ENCODE peak calls at places on chromosomes 2 and 18, in nine cellular contexts. U is activated T-cell treated with anti-CD3 and anti-CD28 coated beads, Interleukin-2, amount 50 U/mL, for 48 hours; H is NCI-H460; C is NCI-H526; A is stimulated activated CD4-positive, alpha-beta T cell treated with anti-CD3 and anti-CD28 coated beads, Interleukin-15, amount 100 ng/mL, for 1 hour; B is stimulated activated CD8-positive, alpha-beta memory T cell treated with anti-CD3 and anti-CD28 coated beads, Interleukin-15, amount 100 ng/mL, for 1 hour; R is activated naive CD4-positive, alpha-beta T cell treated with anti-CD3 and anti-CD28 coated beads for 36 hours; O is esophagus squamous epithelium; P is NCI-H1092 treated with DMSO at 0.1 percent for 48 hours. N is an unnamed sample.

GRCh38 chr18:4438938-4439337 is 16.2 kb downstream of the DLGAP1 start:
- DNase-seq in C (no peak), H (no peak), A (no peak), P (no peak), U (no peak), O (no peak), B (no peak), R (no peak), N (no peak)

GRCh38 chr2:204544961-204545860 is at the start of gene PARD3B:
- DNase-seq in O (no peak), U (peak), C (peak), H (peak), R (peak), P (peak), A (peak), B (no peak), N (peak)

GRCh38 chr2:222969491-222969890 is 82.5 kb upstream of the KCNE4 start:
- DNase-seq in H (no peak), P (no peak), O (no peak), R (no peak), B (no peak), U (no peak), C (no peak), A (no peak), N (no peak)

GRCh38 chr2:33104726-33105125 is 158.0 kb downstream of the LTBP1 start:
- DNase-seq in O (no peak), B (no peak), A (no peak), P (no peak), R (no peak), H (no peak), U (no peak), C (no peak), N (peak)

GRCh38 chr18:4058179-4058578 is 396.9 kb downstream of the DLGAP1 start:
- DNase-seq in C (no peak), P (no peak), U (no peak), R (no peak), A (no peak), B (no peak), H (no peak), O (no peak), N (no peak)

GRCh38 chr2:160387558-160388262 is 105.9 kb downstream of the RBMS1 start:
- DNase-seq in R (no peak), O (no peak), A (no peak), H (peak), C (no peak), B (no peak), P (no peak), U (no peak), N (no peak)

GRCh38 chr2:45741451-45741850 is 90.0 kb downstream of the PRKCE start:
- DNase-seq in P (no peak), R (no peak), U (no peak), O (no peak), C (no peak), B (no peak), H (no peak), A (no peak), N (no peak)

GRCh38 chr2:68371581-68371980 is 6.5 kb downstream of the PLEK start:
- DNase-seq in C (no peak), U (no peak), P (no peak), H (no peak), O (no peak), A (no peak), B (no peak), R (no peak), N (no peak)

GRCh38 chr2:54524236-54524991 is 68.3 kb downstream of the SPTBN1 start:
- DNase-seq in B (no peak), U (peak), R (peak), O (no peak), P (no peak), C (no peak), H (no peak), A (no peak), N (no peak)

GRCh38 chr18:51490860-51491259 is 293.4 kb upstream of the MEX3C start:
- DNase-seq in O (no peak), B (no peak), A (no peak), C (no peak), H (no peak), P (no peak), R (no peak), U (no peak), N (no peak)

GRCh38 chr2:176383836-176384442 is 114.7 kb downstream of the MTX2 start:
- DNase-seq in A (no peak), R (no peak), P (no peak), C (no peak), O (no peak), H (no peak), U (no peak), B (no peak), N (no peak)

GRCh38 chr2:175999283-175999819 is 2.7 kb downstream of the LNPK start:
- DNase-seq in P (no peak), A (no peak), H (no peak), R (no peak), U (no peak), B (no peak), O (no peak), C (no peak), N (no peak)

GRCh38 chr2:19800796-19801195 is 101.0 kb downstream of the TTC32 start:
- DNase-seq in U (no peak), R (no peak), H (no peak), P (no peak), O (no peak), B (no peak), A (no peak), C (no peak), N (no peak)

GRCh38 chr2:8370258-8370802 is 311.5 kb upstream of the ID2 start:
- DNase-seq in U (no peak), O (no peak), H (no peak), A (no peak), B (no peak), C (no peak), P (no peak), R (no peak), N (no peak)

GRCh38 chr2:2520396-2520795 is 189.3 kb upstream of the MYT1L start:
- DNase-seq in H (no peak), A (no peak), R (no peak), C (no peak), O (no peak), P (no peak), B (no peak), U (no peak), N (no peak)

GRCh38 chr2:24731040-24731439 is 62.2 kb downstream of the PTRHD1 start:
- DNase-seq in C (no peak), R (no peak), P (no peak), B (no peak), A (no peak), U (no peak), O (no peak), H (no peak), N (no peak)

GRCh38 chr2:64259301-64259700 is 115.1 kb upstream of the PELI1 start:
- DNase-seq in O (no peak), A (no peak), U (no peak), R (no peak), H (no peak), P (peak), B (no peak), C (no peak), N (no peak)

GRCh38 chr2:182372661-182373060 is 54.2 kb downstream of the PDE1A start:
- DNase-seq in H (peak), U (no peak), A (no peak), R (no peak), B (no peak), C (no peak), O (no peak), P (no peak), N (peak)

GRCh38 chr2:127651987-127652550 is 6.1 kb downstream of the GPR17 start:
- DNase-seq in O (no peak), P (no peak), H (no peak), U (no peak), B (no peak), R (no peak), A (no peak), C (no peak), N (no peak)

GRCh38 chr2:102789349-102790085 is 27.7 kb downstream of the TMEM182 start:
- DNase-seq in C (peak), A (no peak), U (no peak), H (no peak), O (no peak), B (no peak), P (no peak), R (no peak), N (no peak)

GRCh38 chr2:101699939-101700442 is 2.5 kb downstream of the MAP4K4 start:
- DNase-seq in R (peak), B (no peak), A (no peak), U (no peak), H (no peak), O (no peak), P (no peak), C (no peak), N (no peak)

GRCh38 chr2:230877737-230878598 is 13.2 kb downstream of the ITM2C start:
- DNase-seq in H (no peak), O (no peak), C (no peak), U (peak), R (peak), P (no peak), B (peak), A (no peak), N (no peak)

GRCh38 chr18:904135-905090 is at the start of gene ADCYAP1:
- DNase-seq in A (no peak), U (peak), P (peak), H (no peak), O (no peak), R (no peak), C (peak), B (no peak), N (no peak)

GRCh38 chr2:189512879-189513278 is 67.7 kb downstream of the SLC40A1 start:
- DNase-seq in C (no peak), O (no peak), B (no peak), U (no peak), P (no peak), A (no peak), R (no peak), H (no peak), N (no peak)

GRCh38 chr2:31384351-31384750 is 30.2 kb downstream of the XDH start:
- DNase-seq in H (no peak), P (no peak), B (no peak), A (no peak), R (peak), O (no peak), U (no peak), C (no peak), N (peak)

GRCh38 chr2:67917332-67918054 is 145.3 kb downstream of the C1D start:
- DNase-seq in C (no peak), H (peak), O (no peak), U (no peak), P (no peak), A (no peak), B (no peak), R (no peak), N (no peak)

GRCh38 chr2:15176604-15177003 is 384.5 kb downstream of the NBAS start:
- DNase-seq in R (no peak), C (no peak), H (no peak), A (no peak), U (no peak), P (no peak), B (no peak), O (no peak), N (no peak)

GRCh38 chr2:188365058-188365641 is 73.5 kb downstream of the GULP1 start:
- DNase-seq in B (no peak), A (no peak), P (no peak), U (no peak), C (no peak), H (no peak), R (no peak), O (no peak), N (no peak)

GRCh38 chr18:37435996-37436395 is 129.6 kb downstream of the CELF4 start:
- DNase-seq in P (no peak), R (no peak), C (no peak), U (no peak), A (no peak), B (no peak), H (no peak), O (no peak), N (no peak)

GRCh38 chr2:219434718-219435525 is at the start of gene SPEG:
- DNase-seq in P (no peak), O (no peak), B (no peak), U (no peak), C (no peak), R (no peak), A (no peak), H (no peak), N (no peak)

GRCh38 chr18:13245481-13246000 is 27.0 kb downstream of the LDLRAD4 start:
- DNase-seq in H (no peak), O (no peak), U (no peak), B (no peak), R (no peak), C (no peak), P (peak), A (no peak), N (no peak)

GRCh38 chr2:236673126-236673822 is 103.6 kb downstream of the ACKR3 start:
- DNase-seq in O (no peak), R (no peak), A (no peak), P (no peak), C (no peak), H (no peak), U (no peak), B (no peak), N (no peak)

GRCh38 chr2:72841462-72842125 is 15.8 kb upstream of the EXOC6B start:
- DNase-seq in P (no peak), O (no peak), H (no peak), U (no peak), C (no peak), A (no peak), B (no peak), R (no peak), N (no peak)

GRCh38 chr18:9091066-9091476 is 11.4 kb upstream of the NDUFV2 start:
- DNase-seq in H (no peak), R (peak), A (no peak), C (no peak), P (no peak), O (no peak), B (no peak), U (peak), N (no peak)

GRCh38 chr2:229539628-229540027 is 174.7 kb downstream of the DNER start:
- DNase-seq in O (no peak), B (no peak), A (no peak), R (no peak), U (no peak), C (no peak), H (no peak), P (no peak), N (no peak)

GRCh38 chr2:104163611-104164157 is 690.2 kb upstream of the POU3F3 start:
- DNase-seq in O (no peak), P (no peak), B (no peak), U (no peak), A (no peak), C (no peak), R (no peak), H (no peak), N (no peak)

GRCh38 chr2:105252271-105252670 is 10.7 kb downstream of the GPR45 start:
- DNase-seq in P (no peak), R (no peak), H (no peak), O (no peak), A (no peak), U (no peak), C (no peak), B (no peak), N (no peak)

GRCh38 chr18:13451208-13451530 is 232.6 kb downstream of the LDLRAD4 start:
- DNase-seq in O (no peak), H (no peak), A (no peak), B (no peak), U (no peak), C (no peak), R (no peak), P (no peak), N (no peak)

GRCh38 chr2:171741189-171741588 is 53.9 kb downstream of the DYNC1I2 start:
- DNase-seq in H (no peak), C (peak), U (no peak), A (no peak), R (no peak), O (no peak), B (no peak), P (no peak), N (no peak)

GRCh38 chr18:31281437-31281836 is 36.5 kb upstream of the DSG1 start:
- DNase-seq in C (no peak), R (no peak), U (no peak), O (no peak), B (no peak), H (no peak), P (no peak), A (no peak), N (no peak)

N was measured in HCT116.